ENCODE peak calls at places on chromosomes 2 and 18, in four cellular contexts. One of them, this sample, is unnamed.

GRCh38 chr18:6601241-6601640 is 128.3 kb upstream of the ARHGAP28 start:
- DNase-seq in body of pancreas: no peak
- DNase-seq in IMR-90: no peak
- DNase-seq in CD4-positive, alpha-beta T cell: no peak
- DNase-seq in this sample: no peak

GRCh38 chr2:217695033-217695520 is 307.7 kb downstream of the TNS1 start:
- DNase-seq in IMR-90: peak
- DNase-seq in body of pancreas: no peak
- DNase-seq in CD4-positive, alpha-beta T cell: no peak
- DNase-seq in this sample: no peak

GRCh38 chr18:63131106-63131943 is 188.2 kb downstream of the BCL2 start:
- DNase-seq in body of pancreas: peak
- DNase-seq in CD4-positive, alpha-beta T cell: peak
- DNase-seq in IMR-90: peak
- DNase-seq in this sample: no peak

GRCh38 chr18:79506191-79507075 is 110.7 kb downstream of the NFATC1 start:
- DNase-seq in CD4-positive, alpha-beta T cell: no peak
- DNase-seq in IMR-90: no peak
- DNase-seq in body of pancreas: no peak
- DNase-seq in this sample: no peak

GRCh38 chr2:238948765-238949641 is 101.1 kb downstream of the TWIST2 start:
- DNase-seq in CD4-positive, alpha-beta T cell: no peak
- DNase-seq in body of pancreas: no peak
- DNase-seq in IMR-90: peak
- DNase-seq in this sample: no peak

GRCh38 chr18:50967714-50968661 is at the start of gene ELAC1:
- DNase-seq in IMR-90: peak
- DNase-seq in CD4-positive, alpha-beta T cell: peak
- DNase-seq in body of pancreas: peak
- DNase-seq in this sample: peak

GRCh38 chr2:62450716-62451191 is 55.2 kb downstream of the TMEM17 start:
- DNase-seq in IMR-90: no peak
- DNase-seq in CD4-positive, alpha-beta T cell: no peak
- DNase-seq in body of pancreas: peak
- DNase-seq in this sample: no peak

GRCh38 chr2:225937625-225938024 is 538.1 kb downstream of the NYAP2 start:
- DNase-seq in IMR-90: peak
- DNase-seq in body of pancreas: no peak
- DNase-seq in CD4-positive, alpha-beta T cell: no peak
- DNase-seq in this sample: no peak

GRCh38 chr2:50786345-50786744 is 245.6 kb downstream of the NRXN1 start:
- DNase-seq in IMR-90: no peak
- DNase-seq in body of pancreas: no peak
- DNase-seq in CD4-positive, alpha-beta T cell: no peak
- DNase-seq in this sample: no peak

GRCh38 chr18:56112013-56112749 is 524.2 kb upstream of the TCF4 start:
- DNase-seq in body of pancreas: no peak
- DNase-seq in CD4-positive, alpha-beta T cell: no peak
- DNase-seq in IMR-90: peak
- DNase-seq in this sample: peak

GRCh38 chr2:111957872-111958354 is 59.5 kb downstream of the MERTK start:
- DNase-seq in IMR-90: no peak
- DNase-seq in CD4-positive, alpha-beta T cell: no peak
- DNase-seq in body of pancreas: no peak
- DNase-seq in this sample: no peak

DNA sequence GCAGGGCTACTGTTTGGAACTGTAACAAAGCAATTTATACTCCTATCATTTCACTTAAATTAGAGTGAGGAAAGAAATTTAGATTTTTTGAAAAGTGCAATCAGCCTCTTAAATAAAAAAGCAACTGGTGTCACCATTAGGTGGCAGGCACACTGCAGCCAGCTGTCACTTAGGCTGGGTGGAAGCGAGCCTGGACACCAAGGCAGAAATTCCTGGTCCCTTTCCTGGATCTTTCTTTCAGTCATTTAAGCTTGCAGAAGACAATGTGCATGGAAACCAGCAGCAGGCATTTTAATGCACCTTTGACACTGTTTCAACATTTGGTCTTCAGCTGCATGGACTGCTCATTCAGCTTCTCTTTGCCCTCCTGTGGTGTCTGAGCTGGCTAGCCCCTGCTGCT is 61.0 kb downstream of the AQP4 start:
- DNase-seq in CD4-positive, alpha-beta T cell: no peak
- DNase-seq in IMR-90: no peak
- DNase-seq in body of pancreas: peak
- DNase-seq in this sample: no peak
- TF ChIP-seq CTCF in CD4-positive, alpha-beta T cell: no peak
- TF ChIP-seq CTCF in IMR-90: no peak
- TF ChIP-seq CTCF in body of pancreas: peak
- TF ChIP-seq CTCF in this sample: peak

GRCh38 chr2:234026693-234027254 is 23.7 kb upstream of the SPP2 start:
- DNase-seq in IMR-90: no peak
- DNase-seq in CD4-positive, alpha-beta T cell: no peak
- DNase-seq in body of pancreas: no peak
- DNase-seq in this sample: no peak

GRCh38 chr2:234022424-234022823 is 28.1 kb upstream of the SPP2 start:
- DNase-seq in CD4-positive, alpha-beta T cell: no peak
- DNase-seq in body of pancreas: no peak
- DNase-seq in IMR-90: no peak
- DNase-seq in this sample: no peak

GRCh38 chr2:234025475-234025874 is 25.0 kb upstream of the SPP2 start:
- DNase-seq in IMR-90: no peak
- DNase-seq in CD4-positive, alpha-beta T cell: no peak
- DNase-seq in body of pancreas: no peak
- DNase-seq in this sample: peak

GRCh38 chr2:234026111-234026510 is 24.4 kb upstream of the SPP2 start:
- DNase-seq in IMR-90: peak
- DNase-seq in CD4-positive, alpha-beta T cell: no peak
- DNase-seq in body of pancreas: no peak
- DNase-seq in this sample: no peak

DNA sequence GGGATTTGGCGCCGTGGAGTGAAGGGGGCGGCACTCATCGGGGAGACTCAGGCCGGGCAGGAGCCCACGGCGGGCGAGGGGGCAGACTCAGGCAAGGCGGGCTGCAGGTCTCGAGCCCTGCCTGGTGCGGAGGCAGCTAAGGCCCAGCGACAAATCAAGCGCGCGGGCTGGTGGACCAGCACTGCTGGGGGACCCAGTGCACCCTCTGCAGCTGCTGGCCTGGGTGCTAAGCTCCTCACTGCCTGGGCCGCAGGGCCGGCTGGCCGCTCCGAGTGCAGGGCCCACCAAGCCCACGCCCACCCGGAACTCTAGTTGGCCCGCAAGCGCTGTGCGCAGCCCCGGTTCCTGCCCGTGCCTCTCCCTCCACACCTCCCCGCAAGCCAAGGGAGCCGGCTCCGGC is 26.2 kb upstream of the SPP2 start:
- DNase-seq in body of pancreas: no peak
- DNase-seq in IMR-90: no peak
- DNase-seq in CD4-positive, alpha-beta T cell: no peak
- DNase-seq in this sample: no peak
- TF ChIP-seq CTCF in body of pancreas: no peak
- TF ChIP-seq CTCF in IMR-90: no peak
- TF ChIP-seq CTCF in CD4-positive, alpha-beta T cell: no peak
- TF ChIP-seq CTCF in this sample: no peak

GRCh38 chr18:66749030-66749429 is 145.1 kb upstream of the CDH19 start:
- DNase-seq in body of pancreas: no peak
- DNase-seq in IMR-90: no peak
- DNase-seq in CD4-positive, alpha-beta T cell: no peak
- DNase-seq in this sample: no peak

GRCh38 chr18:66754335-66754734 is 150.4 kb upstream of the CDH19 start:
- DNase-seq in body of pancreas: no peak
- DNase-seq in CD4-positive, alpha-beta T cell: no peak
- DNase-seq in IMR-90: no peak
- DNase-seq in this sample: no peak

GRCh38 chr18:66749475-66750035 is 145.7 kb upstream of the CDH19 start:
- DNase-seq in body of pancreas: no peak
- DNase-seq in IMR-90: no peak
- DNase-seq in CD4-positive, alpha-beta T cell: no peak
- DNase-seq in this sample: no peak

GRCh38 chr18:66757946-66758345 is 154.1 kb upstream of the CDH19 start:
- DNase-seq in CD4-positive, alpha-beta T cell: no peak
- DNase-seq in body of pancreas: no peak
- DNase-seq in IMR-90: no peak
- DNase-seq in this sample: no peak

GRCh38 chr18:66752733-66753132 is 148.8 kb upstream of the CDH19 start:
- DNase-seq in body of pancreas: peak
- DNase-seq in CD4-positive, alpha-beta T cell: no peak
- DNase-seq in IMR-90: no peak
- DNase-seq in this sample: no peak
- TF ChIP-seq CTCF in body of pancreas: no peak
- TF ChIP-seq CTCF in CD4-positive, alpha-beta T cell: no peak
- TF ChIP-seq CTCF in IMR-90: no peak
- TF ChIP-seq CTCF in this sample: no peak

DNA sequence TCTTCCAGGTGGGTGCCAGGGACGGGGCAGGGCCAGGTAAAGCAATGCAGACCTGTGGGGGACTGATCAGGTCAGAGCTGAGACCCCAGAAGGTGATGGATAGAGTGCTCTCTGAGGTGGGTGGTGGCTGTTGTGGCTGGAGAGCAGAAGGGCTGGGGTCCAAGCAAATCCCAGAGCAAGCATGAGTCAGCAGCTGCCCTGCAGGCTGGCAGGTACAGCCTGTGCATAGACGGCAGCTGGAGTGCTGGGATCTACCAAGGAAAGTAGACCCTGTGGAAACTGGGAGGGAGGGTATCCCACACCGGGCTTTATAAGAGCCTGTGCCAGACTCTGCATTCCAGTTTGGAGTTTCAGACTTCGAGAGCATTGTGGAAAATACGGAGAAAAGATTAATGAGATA is 663 bp downstream of the TRIM54 start:
- DNase-seq in body of pancreas: no peak
- DNase-seq in CD4-positive, alpha-beta T cell: no peak
- DNase-seq in IMR-90: no peak
- DNase-seq in this sample: no peak
- TF ChIP-seq CTCF in body of pancreas: no peak
- TF ChIP-seq CTCF in CD4-positive, alpha-beta T cell: no peak
- TF ChIP-seq CTCF in IMR-90: no peak
- TF ChIP-seq CTCF in this sample: no peak

GRCh38 chr2:46909771-46910419 is 5.7 kb downstream of the MCFD2 start:
- DNase-seq in IMR-90: peak
- DNase-seq in CD4-positive, alpha-beta T cell: no peak
- DNase-seq in body of pancreas: peak
- DNase-seq in this sample: peak

GRCh38 chr2:46915281-46915810 is at the start of gene MCFD2:
- DNase-seq in CD4-positive, alpha-beta T cell: no peak
- DNase-seq in IMR-90: no peak
- DNase-seq in body of pancreas: peak
- DNase-seq in this sample: no peak

GRCh38 chr2:46914578-46915230 is 902 bp downstream of the MCFD2 start:
- DNase-seq in body of pancreas: no peak
- DNase-seq in CD4-positive, alpha-beta T cell: no peak
- DNase-seq in IMR-90: no peak
- DNase-seq in this sample: no peak

GRCh38 chr2:46915811-46916630 is 415 bp upstream of the MCFD2 start:
- DNase-seq in IMR-90: peak
- DNase-seq in CD4-positive, alpha-beta T cell: peak
- DNase-seq in body of pancreas: peak
- DNase-seq in this sample: peak

DNA sequence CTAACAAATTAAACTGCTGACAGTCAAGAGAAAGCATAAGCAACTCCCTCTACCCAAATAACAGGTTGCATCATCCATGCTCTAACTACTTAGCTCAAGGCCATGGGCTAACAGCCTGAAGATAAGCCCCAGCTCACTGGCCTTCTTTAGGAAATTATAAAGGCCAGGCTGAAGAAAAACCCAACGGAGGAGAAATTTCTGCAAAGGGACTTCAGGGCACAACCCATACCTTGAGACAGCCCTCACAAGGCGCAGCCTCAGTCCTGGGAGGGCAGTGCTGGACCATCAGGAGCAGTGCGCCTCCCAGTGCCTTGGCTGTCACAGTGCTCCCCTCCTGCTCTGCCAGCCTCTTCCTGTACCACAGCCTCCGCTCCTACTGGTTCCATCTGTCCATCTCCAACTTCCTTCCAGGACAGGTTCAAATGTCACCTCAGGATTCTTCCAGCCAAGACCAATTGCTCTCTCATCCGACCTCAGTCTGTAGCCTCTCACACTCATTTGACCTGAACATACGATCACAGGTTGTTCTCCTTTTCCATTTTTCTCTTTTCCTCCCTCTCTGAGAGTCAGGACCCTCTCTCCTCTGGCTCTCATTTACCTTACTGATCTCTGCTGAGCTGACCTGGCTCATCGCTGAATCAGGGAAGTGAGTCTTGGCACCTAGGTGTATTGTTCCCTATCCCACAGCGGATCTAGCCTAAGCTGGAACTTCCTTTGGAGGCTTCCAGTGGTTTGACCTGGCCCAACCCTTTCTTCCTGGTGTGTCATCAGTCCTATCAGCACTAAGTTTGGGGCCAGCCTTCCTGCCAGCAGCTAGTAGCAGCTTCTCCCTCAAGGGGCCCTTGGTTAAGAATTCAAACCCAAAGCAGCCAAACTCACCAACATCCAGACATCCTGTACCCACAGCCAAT is 1.9 kb downstream of the MCFD2 start:
- DNase-seq in body of pancreas: peak
- DNase-seq in IMR-90: peak
- DNase-seq in CD4-positive, alpha-beta T cell: no peak
- DNase-seq in this sample: no peak
- TF ChIP-seq CTCF in body of pancreas: no peak
- TF ChIP-seq CTCF in IMR-90: no peak
- TF ChIP-seq CTCF in CD4-positive, alpha-beta T cell: no peak
- TF ChIP-seq CTCF in this sample: no peak

GRCh38 chr2:241289597-241289996 is 25.9 kb downstream of the HDLBP start:
- DNase-seq in IMR-90: no peak
- DNase-seq in body of pancreas: no peak
- DNase-seq in CD4-positive, alpha-beta T cell: no peak
- DNase-seq in this sample: no peak
- TF ChIP-seq CTCF in IMR-90: no peak
- TF ChIP-seq CTCF in body of pancreas: no peak
- TF ChIP-seq CTCF in CD4-positive, alpha-beta T cell: no peak
- TF ChIP-seq CTCF in this sample: no peak

GRCh38 chr2:83782122-83782521 is 677.0 kb downstream of the SUCLG1 start:
- DNase-seq in IMR-90: no peak
- DNase-seq in CD4-positive, alpha-beta T cell: no peak
- DNase-seq in body of pancreas: no peak
- DNase-seq in this sample: no peak
- TF ChIP-seq CTCF in IMR-90: no peak
- TF ChIP-seq CTCF in CD4-positive, alpha-beta T cell: no peak
- TF ChIP-seq CTCF in body of pancreas: no peak
- TF ChIP-seq CTCF in this sample: no peak

GRCh38 chr18:21934766-21935015 is 194.1 kb downstream of the MIB1 start:
- DNase-seq in body of pancreas: no peak
- DNase-seq in CD4-positive, alpha-beta T cell: no peak
- DNase-seq in IMR-90: no peak
- DNase-seq in this sample: no peak

GRCh38 chr18:21930177-21930576 is 189.6 kb downstream of the MIB1 start:
- DNase-seq in CD4-positive, alpha-beta T cell: no peak
- DNase-seq in body of pancreas: no peak
- DNase-seq in IMR-90: no peak
- DNase-seq in this sample: no peak

GRCh38 chr18:21928925-21929324 is 188.3 kb downstream of the MIB1 start:
- DNase-seq in IMR-90: no peak
- DNase-seq in CD4-positive, alpha-beta T cell: no peak
- DNase-seq in body of pancreas: no peak
- DNase-seq in this sample: no peak

GRCh38 chr18:21933931-21934765 is 193.6 kb downstream of the MIB1 start:
- DNase-seq in IMR-90: no peak
- DNase-seq in CD4-positive, alpha-beta T cell: no peak
- DNase-seq in body of pancreas: no peak
- DNase-seq in this sample: no peak
- TF ChIP-seq CTCF in IMR-90: no peak
- TF ChIP-seq CTCF in CD4-positive, alpha-beta T cell: no peak
- TF ChIP-seq CTCF in body of pancreas: no peak
- TF ChIP-seq CTCF in this sample: no peak

GRCh38 chr2:26316041-26316440 is 29.9 kb upstream of the SELENOI start:
- DNase-seq in IMR-90: no peak
- DNase-seq in body of pancreas: no peak
- DNase-seq in CD4-positive, alpha-beta T cell: no peak
- DNase-seq in this sample: peak
- TF ChIP-seq CTCF in IMR-90: no peak
- TF ChIP-seq CTCF in body of pancreas: no peak
- TF ChIP-seq CTCF in CD4-positive, alpha-beta T cell: no peak
- TF ChIP-seq CTCF in this sample: peak

This sample was measured in GM10248.